ENCODE peak calls at places on chromosome 17, in five cellular contexts. L, D, C, N and Z are unnamed samples.

GRCh38 chr17:17866425-17866824 is 29.6 kb upstream of the SREBF1 start:
- DNase-seq in L (no peak), D (no peak), C (no peak), N (no peak), Z (no peak)

GRCh38 chr17:66386789-66387351 is 84.5 kb downstream of the PRKCA start:
- DNase-seq in L (no peak), D (no peak), C (no peak), N (no peak), Z (peak; percentile 63)

GRCh38 chr17:81222906-81223757 is at the start of gene CEP131:
- DNase-seq in L (peak; percentile 100), D (peak; percentile 96), C (peak; percentile 99), N (peak; percentile 98), Z (peak; percentile 97)

GRCh38 chr17:19533036-19533717 is 477 bp upstream of the SLC47A1 start:
- DNase-seq in L (no peak), D (no peak), C (no peak), N (no peak), Z (no peak)

GRCh38 chr17:42178817-42179216 is 2.1 kb downstream of the KCNH4 start:
- DNase-seq in L (no peak), D (no peak), C (no peak), N (no peak), Z (no peak)

GRCh38 chr17:79803997-79804855 is 7.3 kb upstream of the CBX8 start:
- DNase-seq in L (no peak), D (no peak), C (peak; percentile 17), N (no peak), Z (peak; percentile 21)

GRCh38 chr17:12990041-12990808 is 27.6 kb downstream of the ELAC2 start:
- DNase-seq in L (no peak), D (no peak), C (peak; percentile 73), N (no peak), Z (no peak)

GRCh38 chr17:222172-222571 is 40.7 kb upstream of the DOC2B start:
- DNase-seq in L (no peak), D (no peak), C (peak; percentile 66), N (no peak), Z (peak; percentile 14)

GRCh38 chr17:33091271-33091670 is 99.6 kb downstream of the SPACA3 start:
- DNase-seq in L (no peak), D (no peak), C (no peak), N (no peak), Z (no peak)

GRCh38 chr17:20225162-20226115 is 216.3 kb downstream of the SPECC1 start:
- DNase-seq in L (no peak), D (no peak), C (no peak), N (no peak), Z (peak; percentile 1)

GRCh38 chr17:4536742-4537411 is 18.3 kb downstream of the MYBBP1A start:
- DNase-seq in L (no peak), D (no peak), C (peak; percentile 69), N (no peak), Z (peak; percentile 75)

GRCh38 chr17:19652595-19652994 is 4.0 kb downstream of the ALDH3A2 start:
- DNase-seq in L (peak; percentile 41), D (no peak), C (peak; percentile 27), N (no peak), Z (peak; percentile 80)

GRCh38 chr17:72030067-72030899 is 90.5 kb upstream of the SOX9 start:
- DNase-seq in L (peak; percentile 70), D (no peak), C (peak; percentile 40), N (no peak), Z (peak; percentile 28)

GRCh38 chr17:16374129-16374528 is 6.8 kb upstream of the UBB start:
- DNase-seq in L (peak; percentile 61), D (peak; percentile 31), C (no peak), N (no peak), Z (peak; percentile 94)

GRCh38 chr17:83194761-83195329 is 115.4 kb downstream of the METRNL start:
- DNase-seq in L (peak; percentile 43), D (no peak), C (no peak), N (no peak), Z (no peak)

GRCh38 chr17:29663155-29663554 is 40.4 kb upstream of the CORO6 start:
- DNase-seq in L (peak; percentile 78), D (no peak), C (no peak), N (no peak), Z (peak; percentile 78)

GRCh38 chr17:81481011-81481799 is 31.4 kb downstream of the ACTG1 start:
- DNase-seq in L (peak; percentile 93), D (no peak), C (peak; percentile 84), N (peak; percentile 99), Z (peak; percentile 52)

GRCh38 chr17:13953871-13954270 is 115.4 kb upstream of the COX10 start:
- DNase-seq in L (peak; percentile 3), D (no peak), C (no peak), N (no peak), Z (peak; percentile 33)

GRCh38 chr17:30337393-30337999 is 3.6 kb upstream of the TMIGD1 start:
- DNase-seq in L (no peak), D (no peak), C (no peak), N (no peak), Z (no peak)

GRCh38 chr17:8324913-8325312 is 14.7 kb upstream of the ODF4 start:
- DNase-seq in L (no peak), D (no peak), C (no peak), N (no peak), Z (no peak)

GRCh38 chr17:34125010-34125409 is 130.1 kb upstream of the CCL2 start:
- DNase-seq in L (no peak), D (no peak), C (no peak), N (no peak), Z (no peak)

GRCh38 chr17:29514792-29515191 is 52.0 kb downstream of the ABHD15 start:
- DNase-seq in L (peak; percentile 53), D (no peak), C (no peak), N (no peak), Z (peak; percentile 23)

GRCh38 chr17:73138541-73139138 is 26.2 kb upstream of the SSTR2 start:
- DNase-seq in L (no peak), D (no peak), C (no peak), N (no peak), Z (no peak)

GRCh38 chr17:44561237-44561623 is 3.9 kb downstream of the FZD2 start:
- DNase-seq in L (no peak), D (no peak), C (no peak), N (no peak), Z (no peak)
- H3K4me3 ChIP-seq in L (no peak overlapping the region), D (no peak overlapping the region), C (no peak overlapping the region), N (no peak overlapping the region), Z (peak overlapping the region; percentile 28)

DNA sequence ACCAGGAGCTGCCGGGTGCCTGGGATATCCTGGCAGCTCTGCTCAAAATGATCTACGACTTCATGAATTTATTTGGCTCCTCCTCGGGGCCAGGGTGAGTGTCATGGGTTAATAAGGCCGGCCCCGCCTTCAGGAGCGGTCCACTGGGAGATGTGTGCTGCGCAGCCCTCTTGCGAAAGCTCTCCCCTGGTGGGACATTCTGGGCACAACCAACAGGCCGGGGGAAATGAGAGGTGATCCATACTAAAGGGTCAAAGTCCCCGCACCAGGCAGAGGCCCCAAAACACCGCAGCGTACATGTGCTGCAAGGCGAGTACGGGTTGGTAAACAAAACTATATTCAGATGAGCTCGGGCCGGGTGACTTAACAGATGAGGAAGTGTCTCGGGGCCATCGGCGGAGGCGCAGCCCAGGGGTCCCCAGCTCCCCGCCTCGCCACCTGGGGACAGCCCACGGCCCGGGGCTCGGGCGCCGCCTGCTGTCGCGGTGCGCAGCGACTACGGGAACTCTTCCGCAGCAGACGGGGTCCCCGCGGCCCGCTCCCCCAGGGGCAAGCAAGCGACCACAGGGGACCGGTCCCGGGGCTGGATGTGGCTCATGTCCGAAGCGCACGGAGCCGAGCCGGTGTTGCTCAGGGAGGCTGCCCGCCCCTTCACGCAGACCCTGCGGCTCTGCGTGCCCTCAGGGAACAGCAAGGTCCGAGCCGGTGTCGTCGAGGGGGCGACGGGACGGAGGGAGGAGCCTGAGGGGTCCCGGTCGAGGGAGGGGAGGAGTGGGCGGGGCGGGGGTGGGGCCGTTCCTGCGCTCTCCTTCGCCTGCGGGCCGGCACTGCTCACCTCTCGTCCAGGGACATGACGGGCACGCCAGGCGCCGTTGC is at the start of gene RAB37:
- DNase-seq in L (peak; percentile 34), D (no peak), C (peak; percentile 60), N (peak; percentile 67), Z (no peak)
- H3K4me3 ChIP-seq in L (peak within 1 kb of the TSS; percentile 66), D (peak within 1 kb of the TSS; percentile 57), C (peak within 1 kb of the TSS; percentile 23), N (no peak within 1 kb of the TSS), Z (no peak within 1 kb of the TSS)

GRCh38 chr17:77530591-77530990 is 389.8 kb downstream of the SEC14L1 start:
- DNase-seq in L (no peak), D (no peak), C (no peak), N (no peak), Z (no peak)

GRCh38 chr17:77527394-77527793 is 386.6 kb downstream of the SEC14L1 start:
- DNase-seq in L (no peak), D (no peak), C (no peak), N (no peak), Z (no peak)

GRCh38 chr17:77529328-77529650 is 388.5 kb downstream of the SEC14L1 start:
- DNase-seq in L (no peak), D (no peak), C (no peak), N (no peak), Z (no peak)

GRCh38 chr17:77527836-77528505 is 387.2 kb downstream of the SEC14L1 start:
- DNase-seq in L (no peak), D (no peak), C (no peak), N (no peak), Z (no peak)

DNA sequence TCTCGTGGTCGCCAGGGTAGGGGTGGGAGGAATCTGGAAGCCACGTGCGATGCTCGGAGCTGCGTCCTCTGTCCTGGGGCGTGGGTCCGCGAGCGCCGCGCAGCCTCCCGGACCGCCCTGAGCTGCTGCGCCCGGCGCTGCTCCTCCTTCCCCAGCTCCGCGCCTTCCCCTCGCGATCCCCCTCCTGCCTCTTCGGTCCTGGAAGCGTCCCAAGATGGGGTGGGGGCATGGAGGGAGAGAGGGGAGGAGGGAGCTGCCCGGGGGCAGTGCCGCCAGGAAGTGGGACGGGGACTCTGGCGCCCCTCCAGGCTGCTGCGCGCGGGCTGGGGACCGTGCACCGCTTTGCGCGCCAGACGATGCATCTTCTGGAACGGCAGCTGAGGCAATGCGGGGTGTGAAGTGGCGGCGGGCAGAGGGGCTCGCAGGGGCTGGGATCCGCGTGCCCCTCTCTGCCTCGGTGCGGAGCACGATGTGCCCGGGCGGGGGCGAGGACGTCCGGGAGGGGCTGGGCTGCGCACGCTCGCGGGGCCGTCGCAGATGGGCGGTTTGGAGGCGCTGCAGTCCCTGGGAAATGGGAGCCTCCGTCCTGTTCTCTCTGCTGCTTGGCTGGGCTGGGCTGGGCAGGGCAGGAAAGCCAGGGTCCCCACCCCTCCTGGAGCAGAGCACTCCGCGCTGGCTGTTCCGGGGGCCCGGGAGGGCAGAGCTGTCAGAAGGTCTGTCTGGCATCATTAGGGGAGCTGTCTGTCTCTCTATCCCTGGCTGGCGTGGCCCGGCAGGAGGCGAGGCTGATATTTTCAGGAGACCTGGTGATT is 388.0 kb downstream of the SEC14L1 start:
- DNase-seq in L (peak; percentile 52), D (no peak), C (no peak), N (no peak), Z (no peak)
- H3K4me3 ChIP-seq in L (peak overlapping the region; percentile 47), D (peak overlapping the region; percentile 59), C (peak overlapping the region; percentile 16), N (no peak overlapping the region), Z (peak overlapping the region; percentile 35)

GRCh38 chr17:58279736-58280479 is 827 bp downstream of the MPO start:
- DNase-seq in L (no peak), D (no peak), C (no peak), N (no peak), Z (no peak)
- H3K4me3 ChIP-seq in L (no peak overlapping the region), D (no peak overlapping the region), C (no peak overlapping the region), N (no peak overlapping the region), Z (no peak overlapping the region)

DNA sequence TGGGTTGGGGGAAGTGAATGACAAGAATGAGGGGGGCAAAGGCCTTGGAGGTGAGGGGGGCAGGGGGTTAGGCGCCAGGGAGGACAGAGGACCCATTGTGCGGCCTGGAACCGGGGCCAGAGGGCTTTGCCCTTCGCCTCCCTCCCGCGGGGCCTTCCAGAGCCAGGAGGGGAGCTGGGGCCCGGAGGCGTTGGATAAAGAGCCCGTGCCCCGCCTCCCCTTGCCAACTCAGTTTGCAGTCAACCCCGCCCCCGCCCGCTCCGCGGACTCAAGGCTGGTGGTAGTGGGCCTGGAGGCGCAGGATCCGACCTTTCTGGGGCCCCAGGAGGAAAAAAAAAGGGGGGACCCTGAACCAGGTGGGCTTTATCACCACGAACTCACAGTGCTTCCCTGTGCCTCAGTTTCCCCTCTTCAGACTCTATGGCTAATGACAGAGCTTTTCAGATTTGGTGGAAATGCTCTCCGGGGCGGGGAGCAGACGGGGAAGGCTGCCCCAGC is 2.1 kb upstream of the SPHK1 start:
- DNase-seq in L (peak; percentile 60), D (no peak), C (peak; percentile 68), N (peak; percentile 43), Z (no peak)
- H3K4me3 ChIP-seq in L (peak overlapping the region; percentile 84), D (peak overlapping the region; percentile 80), C (peak overlapping the region; percentile 58), N (peak overlapping the region; percentile 74), Z (peak overlapping the region; percentile 78)